ENCODE peak calls at places on chromosomes 7 and 10, in six cellular contexts. O is AG04450, K is HCT116, V is PC-3, X is brain microvascular endothelial cell, D is esophagus squamous epithelium. B is an unnamed sample.

GRCh38 chr10:100652406-100653130 is 92.8 kb upstream of the PAX2 start:
- DNase-seq in O (no peak), K (no peak), V (no peak), X (no peak), D (no peak), B (no peak)

GRCh38 chr7:151409555-151410404 is at the start of gene WDR86:
- DNase-seq in O (no peak), K (no peak), V (no peak), X (no peak), D (no peak), B (no peak)

GRCh38 chr7:134435161-134435920 is 23.6 kb downstream of the AKR1B1 start:
- DNase-seq in O (no peak), K (no peak), V (peak), X (peak), D (no peak), B (no peak)

GRCh38 chr10:72831696-72832355 is 61.7 kb upstream of the OIT3 start:
- DNase-seq in O (no peak), K (no peak), V (no peak), X (peak), D (no peak), B (no peak)

GRCh38 chr10:34156781-34157425 is 658.2 kb downstream of the PARD3 start:
- DNase-seq in O (peak), K (no peak), V (peak), X (peak), D (no peak), B (no peak)

GRCh38 chr7:159197066-159197975 is 52.7 kb upstream of the VIPR2 start:
- DNase-seq in O (no peak), K (no peak), V (no peak), X (no peak), D (no peak), B (no peak)

GRCh38 chr7:46003896-46004875 is 83.1 kb upstream of the IGFBP3 start:
- DNase-seq in O (peak), K (peak), V (peak), X (peak), D (no peak), B (no peak)

GRCh38 chr10:50512743-50513416 is 110.9 kb downstream of the SGMS1 start:
- DNase-seq in O (no peak), K (no peak), V (no peak), X (no peak), D (no peak), B (no peak)

GRCh38 chr10:74977913-74978847 is 133.3 kb upstream of the SAMD8 start:
- DNase-seq in O (no peak), K (no peak), V (no peak), X (no peak), D (no peak), B (no peak)

GRCh38 chr10:16816830-16817124 is 447 bp downstream of the RSU1 start:
- DNase-seq in O (no peak), K (no peak), V (no peak), X (no peak), D (no peak), B (peak)

GRCh38 chr7:150374472-150374871 is 4.7 kb upstream of the ZNF775 start:
- DNase-seq in O (no peak), K (no peak), V (no peak), X (no peak), D (no peak), B (no peak)

GRCh38 chr10:37687581-37687980 is 169.8 kb downstream of the ZNF248 start:
- DNase-seq in O (no peak), K (no peak), V (no peak), X (no peak), D (no peak), B (no peak)

GRCh38 chr7:2140216-2140870 is 92.4 kb downstream of the MAD1L1 start:
- DNase-seq in O (no peak), K (no peak), V (no peak), X (no peak), D (no peak), B (no peak)

GRCh38 chr7:39353615-39354376 is 212.4 kb upstream of the YAE1 start:
- DNase-seq in O (no peak), K (no peak), V (no peak), X (peak), D (no peak), B (no peak)

GRCh38 chr10:130553846-130554245 is 417.7 kb downstream of the GLRX3 start:
- DNase-seq in O (no peak), K (no peak), V (no peak), X (no peak), D (no peak), B (no peak)

GRCh38 chr7:99272476-99273045 is at the start of gene MYH16:
- DNase-seq in O (no peak), K (no peak), V (peak), X (no peak), D (no peak), B (no peak)

GRCh38 chr10:70074147-70074546 is 21.5 kb downstream of the MACROH2A2 start:
- DNase-seq in O (no peak), K (no peak), V (no peak), X (no peak), D (no peak), B (no peak)

GRCh38 chr7:106681815-106682495 is 21.0 kb upstream of the CCDC71L start:
- DNase-seq in O (no peak), K (no peak), V (peak), X (peak), D (no peak), B (no peak)

GRCh38 chr10:68721673-68721963 is 579 bp downstream of the CCAR1 start:
- DNase-seq in O (no peak), K (no peak), V (no peak), X (no peak), D (no peak), B (no peak)

GRCh38 chr10:75228278-75228677 is 7.5 kb downstream of the COMTD1 start:
- DNase-seq in O (no peak), K (no peak), V (no peak), X (no peak), D (no peak), B (no peak)

GRCh38 chr7:82925331-82925730 is 237.4 kb downstream of the PCLO start:
- DNase-seq in O (no peak), K (no peak), V (no peak), X (no peak), D (no peak), B (no peak)

GRCh38 chr10:95236068-95236903 is 42.2 kb downstream of the ACSM6 start:
- DNase-seq in O (no peak), K (peak), V (peak), X (no peak), D (no peak), B (no peak)

GRCh38 chr10:105287970-105288369 is 646.9 kb downstream of the SORCS3 start:
- DNase-seq in O (no peak), K (no peak), V (no peak), X (no peak), D (no peak), B (no peak)

GRCh38 chr10:124693396-124693795 is 50.8 kb downstream of the FAM53B start:
- DNase-seq in O (no peak), K (no peak), V (no peak), X (no peak), D (no peak), B (no peak)

GRCh38 chr7:56091591-56091990 is 1.2 kb downstream of the PHKG1 start:
- DNase-seq in O (no peak), K (no peak), V (no peak), X (no peak), D (no peak), B (no peak)

GRCh38 chr7:1460757-1461639 is 1.7 kb upstream of the MICALL2 start:
- DNase-seq in O (no peak), K (no peak), V (peak), X (no peak), D (no peak), B (peak)

GRCh38 chr10:8323443-8324054 is 269.1 kb downstream of the GATA3 start:
- DNase-seq in O (no peak), K (no peak), V (no peak), X (no peak), D (no peak), B (no peak)

GRCh38 chr10:8331387-8331786 is 276.9 kb downstream of the GATA3 start:
- DNase-seq in O (no peak), K (no peak), V (no peak), X (no peak), D (no peak), B (no peak)

GRCh38 chr10:8325417-8325980 is 271.0 kb downstream of the GATA3 start:
- DNase-seq in O (no peak), K (no peak), V (no peak), X (no peak), D (no peak), B (no peak)

GRCh38 chr10:8325015-8325414 is 270.5 kb downstream of the GATA3 start:
- DNase-seq in O (no peak), K (no peak), V (no peak), X (no peak), D (no peak), B (no peak)

DNA sequence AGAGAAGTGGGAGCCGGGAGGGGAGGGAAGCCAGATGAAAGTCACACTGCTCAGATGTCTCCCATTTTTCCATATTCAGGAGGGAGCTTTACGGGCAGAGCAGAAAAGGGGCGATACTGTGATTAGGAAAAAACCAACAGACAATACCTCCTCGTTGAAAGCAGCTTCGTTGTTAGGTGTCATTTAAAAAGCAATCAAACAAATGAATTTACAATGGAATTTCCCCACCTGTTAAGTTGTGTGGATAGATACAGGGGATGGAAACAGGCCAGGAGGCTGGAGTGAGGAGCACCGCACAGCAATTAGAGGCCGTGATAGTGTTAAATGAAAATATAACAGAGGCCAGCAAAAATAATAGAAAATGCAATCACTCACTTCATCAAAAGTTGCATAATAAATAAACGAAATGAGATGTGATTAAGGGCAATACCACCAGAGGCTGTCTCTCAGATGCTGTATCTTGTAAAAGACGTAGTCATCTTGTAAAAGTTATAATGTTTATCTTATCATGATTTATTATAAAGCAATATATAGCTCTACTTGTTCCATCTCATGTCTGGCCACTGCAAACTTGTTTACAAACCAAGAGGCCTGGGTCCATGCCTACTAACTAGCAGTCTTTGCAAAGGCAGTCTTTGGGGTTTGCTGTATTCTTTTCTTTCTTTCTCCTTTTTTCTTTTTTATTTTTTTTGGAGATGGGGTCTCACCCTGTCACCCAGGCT is 272.4 kb downstream of the GATA3 start:
- DNase-seq in O (no peak), K (no peak), V (peak), X (no peak), D (no peak), B (no peak)
- TF ChIP-seq CTCF in O (no peak), K (no peak), V (no peak), X (no peak), D (no peak), B (no peak)

DNA sequence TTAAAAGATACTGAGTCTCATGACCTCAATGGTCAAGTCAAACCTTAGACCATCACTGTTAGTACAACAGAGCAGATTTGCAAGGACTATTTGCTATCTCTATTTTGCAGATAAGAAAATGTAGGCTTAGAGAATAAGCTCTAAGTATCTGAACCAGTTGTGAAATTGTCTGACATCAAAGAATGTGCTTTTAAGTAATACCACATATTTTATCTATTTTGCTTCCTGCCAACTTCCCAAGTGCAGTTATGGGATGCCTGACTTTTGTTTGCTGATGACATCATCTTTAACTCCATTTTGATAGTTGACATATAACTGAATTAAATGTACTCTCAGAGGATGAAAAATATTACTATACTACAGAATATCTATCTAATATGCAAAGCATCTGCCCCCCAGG is 83.6 kb upstream of the TMEM106B start:
- DNase-seq in O (no peak), K (no peak), V (no peak), X (no peak), D (no peak), B (no peak)
- H3K27ac ChIP-seq in O (no peak), K (no peak), V (no peak), X (no peak), D (no peak), B (no peak)

GRCh38 chr10:19688344-19688743 is 127.9 kb upstream of the PLXDC2 start:
- DNase-seq in O (no peak), K (no peak), V (no peak), X (no peak), D (no peak), B (no peak)

GRCh38 chr10:19683326-19683725 is 132.9 kb upstream of the PLXDC2 start:
- DNase-seq in O (no peak), K (no peak), V (no peak), X (peak), D (no peak), B (no peak)

GRCh38 chr10:19689231-19689630 is 127.0 kb upstream of the PLXDC2 start:
- DNase-seq in O (no peak), K (no peak), V (no peak), X (no peak), D (no peak), B (no peak)

DNA sequence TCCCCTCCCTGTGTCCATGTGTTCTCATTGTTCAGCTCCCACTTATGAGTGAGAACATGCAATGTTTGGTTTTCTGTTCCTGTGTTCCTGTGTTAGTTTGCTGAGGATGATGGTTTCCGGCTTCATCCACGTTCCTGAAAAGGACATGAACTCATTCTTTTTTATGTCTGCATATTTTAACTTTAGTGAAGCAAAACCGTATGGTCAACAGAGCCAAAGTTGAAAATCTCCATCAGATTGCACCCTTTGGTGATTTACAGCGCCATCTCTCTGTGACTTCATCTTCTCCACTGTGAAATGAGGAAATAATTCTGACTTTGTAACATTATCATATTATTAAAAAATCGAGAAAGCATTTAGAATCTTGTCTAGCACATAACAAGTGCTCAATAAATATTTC is 132.3 kb upstream of the PLXDC2 start:
- DNase-seq in O (no peak), K (no peak), V (no peak), X (peak), D (no peak), B (no peak)
- TF ChIP-seq CTCF in O (peak), K (no peak), V (no peak), X (peak), D (no peak), B (no peak)

GRCh38 chr7:26182706-26183105 is 17.8 kb downstream of the HNRNPA2B1 start:
- DNase-seq in O (no peak), K (no peak), V (no peak), X (no peak), D (no peak), B (no peak)
- H3K27ac ChIP-seq in O (no peak), K (peak), V (no peak), X (no peak), D (peak), B (no peak)

DNA sequence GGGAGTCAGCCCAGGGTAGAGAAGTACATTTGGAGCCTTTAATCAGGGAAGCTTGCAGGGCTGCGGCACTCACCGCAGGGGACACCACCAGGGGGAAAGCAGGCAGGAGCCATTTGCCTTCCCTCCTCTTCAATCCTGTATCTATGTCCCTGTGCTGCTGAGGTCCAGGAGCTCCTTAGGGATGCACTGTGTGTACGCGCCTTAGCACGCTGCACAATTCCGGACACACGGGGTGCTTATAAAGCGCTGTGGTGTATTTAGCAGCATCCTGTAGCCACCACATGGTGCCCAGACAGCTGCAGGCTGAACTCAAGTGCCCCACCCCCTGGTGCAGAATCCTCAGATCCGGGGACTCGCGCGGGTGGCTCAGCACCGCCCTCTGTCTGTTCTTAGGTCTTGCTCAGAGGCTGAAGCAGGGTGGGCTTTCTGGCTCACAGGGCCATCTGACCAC is 421.4 kb downstream of the SDK1 start:
- DNase-seq in O (no peak), K (peak), V (no peak), X (peak), D (no peak), B (no peak)
- TF ChIP-seq CTCF in O (no peak), K (peak), V (no peak), X (peak), D (no peak), B (no peak)